ENCODE peak calls at places on chromosomes 13 and 19, in seven cellular contexts. N is stimulated activated CD8-positive, alpha-beta memory T cell treated with anti-CD3 and anti-CD28 coated beads, Interleukin-7, amount 100 ng/mL, for 48 hours; J is astrocyte; Y is GM03348; I is AG04449; W is activated CD8-positive, alpha-beta memory T cell treated with anti-CD3 and anti-CD28 coated beads for 24 hours; F is ovary. R is an unnamed sample.

GRCh38 chr13:105343134-105343806 is 1192.2 kb downstream of the EFNB2 start:
- DNase-seq in N (no peak), J (peak), Y (no peak), I (no peak), W (no peak), F (no peak), R (peak)

GRCh38 chr13:107258599-107259187 is 690.8 kb upstream of the ARGLU1 start:
- DNase-seq in N (no peak), J (no peak), Y (no peak), I (no peak), W (no peak), F (no peak), R (peak)

GRCh38 chr13:20405691-20406090 is 120.0 kb downstream of the CRYL1 start:
- DNase-seq in N (no peak), J (no peak), Y (no peak), I (no peak), W (peak), F (no peak), R (no peak)

GRCh38 chr19:35641515-35642151 is at the start of gene ETV2:
- DNase-seq in N (peak), J (no peak), Y (no peak), I (no peak), W (peak), F (peak), R (peak)

GRCh38 chr19:53183146-53183545 is 10.0 kb downstream of the ZNF665 start:
- DNase-seq in N (no peak), J (peak), Y (peak), I (no peak), W (no peak), F (no peak), R (peak)

GRCh38 chr19:13165091-13165997 is 15.1 kb downstream of the IER2 start:
- DNase-seq in N (no peak), J (no peak), Y (no peak), I (no peak), W (no peak), F (no peak), R (no peak)

GRCh38 chr19:42216653-42217521 is 590 bp downstream of the DEDD2 start:
- DNase-seq in N (no peak), J (peak), Y (peak), I (no peak), W (no peak), F (peak), R (peak)

GRCh38 chr13:20424959-20425358 is 100.7 kb downstream of the CRYL1 start:
- DNase-seq in N (no peak), J (peak), Y (no peak), I (no peak), W (no peak), F (peak), R (no peak)

GRCh38 chr13:94641432-94641941 is 39.8 kb downstream of the GPR180 start:
- DNase-seq in N (no peak), J (peak), Y (peak), I (no peak), W (no peak), F (no peak), R (peak)